ENCODE peak calls at places on chromosome 4, in nine cellular contexts. S is activated T-helper 1 cell treated with anti-CD3 and anti-CD28 coated beads, Interleukin-2, amount 50 U/mL, for 16 hours; W is kidney glomerular epithelial cell; N is ovary; Y is MM.1S; G is GM12865; E is fibroblast of mammary gland; L is pancreas; F is ureter. Q is an unnamed sample.

GRCh38 chr4:48780867-48781219 is 764 bp upstream of the FRYL start:
- DNase-seq in F (peak), L (peak), S (peak), N (peak), G (peak), Y (peak), W (peak), E (peak), Q (no peak)

GRCh38 chr4:21543514-21543913 is 405.1 kb downstream of the KCNIP4 start:
- DNase-seq in W (no peak), E (no peak), N (no peak), S (no peak), Y (no peak), F (no peak), L (no peak), G (no peak), Q (no peak)

GRCh38 chr4:163544407-163545038 is 50.0 kb downstream of the TMA16 start:
- DNase-seq in F (peak), G (peak), L (peak), N (peak), W (peak), Y (peak), S (peak), E (peak), Q (peak)

GRCh38 chr4:129641179-129641578 is 545.2 kb downstream of the C4orf33 start:
- DNase-seq in W (peak), Y (peak), S (no peak), E (peak), G (peak), N (peak), F (peak), L (peak), Q (peak)

GRCh38 chr4:157300678-157301077 is 80.2 kb downstream of the GRIA2 start:
- DNase-seq in W (no peak), L (no peak), F (no peak), E (no peak), N (no peak), G (no peak), Y (peak), S (no peak), Q (no peak)

GRCh38 chr4:15489551-15489950 is 19.9 kb downstream of the CC2D2A start:
- DNase-seq in Y (no peak), L (no peak), G (no peak), F (no peak), E (peak), S (no peak), W (no peak), N (no peak), Q (no peak)

GRCh38 chr4:179415842-179416223 is 1973.6 kb upstream of the AGA start:
- DNase-seq in G (no peak), F (no peak), E (no peak), W (no peak), Y (no peak), L (no peak), S (no peak), N (no peak), Q (no peak)

GRCh38 chr4:141636077-141636770 is at the start of gene IL15:
- DNase-seq in N (peak), G (peak), W (peak), E (peak), S (peak), L (peak), F (peak), Y (peak), Q (peak)

GRCh38 chr4:106522839-106523238 is 154.3 kb upstream of the GIMD1 start:
- DNase-seq in L (no peak), S (no peak), E (peak), F (no peak), N (no peak), Y (no peak), G (no peak), W (no peak), Q (no peak)

GRCh38 chr4:11954093-11954492 is 525.4 kb upstream of the HS3ST1 start:
- DNase-seq in W (no peak), Y (peak), N (no peak), S (no peak), L (no peak), F (no peak), G (no peak), E (peak), Q (no peak)

GRCh38 chr4:27128431-27128830 is 267.8 kb downstream of the STIM2 start:
- DNase-seq in L (no peak), S (no peak), F (no peak), G (no peak), N (no peak), W (no peak), E (no peak), Y (no peak), Q (no peak)

GRCh38 chr4:12555011-12555410 is 929.1 kb downstream of the RAB28 start:
- DNase-seq in N (no peak), S (no peak), Y (no peak), F (no peak), W (no peak), E (peak), G (no peak), L (no peak), Q (no peak)

GRCh38 chr4:17285747-17286146 is 226.1 kb downstream of the QDPR start:
- DNase-seq in N (no peak), F (no peak), L (no peak), G (no peak), Y (no peak), W (no peak), E (no peak), S (no peak), Q (no peak)

GRCh38 chr4:101114936-101115372 is 232.4 kb downstream of the PPP3CA start:
- DNase-seq in L (no peak), Y (no peak), E (peak), F (no peak), S (no peak), G (no peak), W (no peak), N (no peak), Q (peak)

GRCh38 chr4:19381068-19381467 is 870.6 kb upstream of the SLIT2 start:
- DNase-seq in L (no peak), S (no peak), W (peak), E (peak), N (no peak), Y (no peak), G (no peak), F (no peak), Q (no peak)

GRCh38 chr4:1795304-1796195 is 2.5 kb downstream of the FGFR3 start:
- DNase-seq in N (no peak), L (peak), F (no peak), W (no peak), G (no peak), Y (no peak), E (no peak), S (no peak), Q (no peak)

GRCh38 chr4:26022346-26022891 is 108.4 kb downstream of the SMIM20 start:
- DNase-seq in N (no peak), L (peak), G (no peak), Y (no peak), W (peak), E (peak), S (no peak), F (no peak), Q (peak)

GRCh38 chr4:106033469-106033868 is 138.2 kb downstream of the NPNT start:
- DNase-seq in E (no peak), F (no peak), G (no peak), Y (no peak), W (no peak), S (no peak), L (no peak), N (no peak), Q (no peak)

GRCh38 chr4:43234626-43235025 is 342.1 kb downstream of the GRXCR1 start:
- DNase-seq in E (no peak), S (no peak), N (no peak), L (no peak), W (no peak), Y (no peak), F (no peak), G (no peak), Q (no peak)

GRCh38 chr4:1204828-1205591 is 32.6 kb upstream of the SPON2 start:
- DNase-seq in L (peak), G (no peak), W (no peak), F (no peak), Y (no peak), E (no peak), N (no peak), S (no peak), Q (no peak)

GRCh38 chr4:26061248-26061986 is 147.4 kb downstream of the SMIM20 start:
- DNase-seq in E (peak), L (no peak), N (no peak), F (no peak), Y (no peak), W (no peak), S (no peak), G (peak), Q (no peak)

GRCh38 chr4:88341227-88342192 is 37.1 kb upstream of the HERC6 start:
- DNase-seq in S (no peak), F (no peak), E (peak), L (no peak), W (peak), Y (no peak), N (peak), G (peak), Q (peak)

GRCh38 chr4:6749340-6750171 is 33.0 kb upstream of the KIAA0232 start:
- DNase-seq in N (peak), S (no peak), Y (no peak), L (peak), W (peak), G (no peak), E (peak), F (peak), Q (peak)